ENCODE peak calls at places on chromosomes 6 and 20, in five cellular contexts. One of them, this sample, is unnamed. For H3K4me1, the result is how much of the 10 kb centered on the place peaks cover.

GRCh38 chr20:48066256-48066655 is 281.0 kb upstream of the SULF2 start:
- DNase-seq in suprapubic skin: no peak
- DNase-seq in HepG2: no peak
- DNase-seq in stomach: no peak
- DNase-seq in K562: no peak
- DNase-seq in this sample: no peak

GRCh38 chr20:49171928-49172327 is 16.2 kb downstream of the STAU1 start:
- DNase-seq in K562: no peak
- DNase-seq in HepG2: no peak
- DNase-seq in suprapubic skin: no peak
- DNase-seq in stomach: no peak
- DNase-seq in this sample: no peak

GRCh38 chr20:62339647-62340062 is 27.5 kb downstream of the LAMA5 start:
- DNase-seq in suprapubic skin: no peak
- DNase-seq in K562: no peak
- DNase-seq in HepG2: no peak
- DNase-seq in stomach: no peak
- DNase-seq in this sample: peak

GRCh38 chr6:48671506-48671905 is 560.5 kb upstream of the PTCHD4 start:
- DNase-seq in K562: no peak
- DNase-seq in HepG2: no peak
- DNase-seq in stomach: no peak
- DNase-seq in suprapubic skin: no peak
- DNase-seq in this sample: no peak

GRCh38 chr6:54716869-54717268 is 129.7 kb upstream of the FAM83B start:
- DNase-seq in stomach: no peak
- DNase-seq in HepG2: no peak
- DNase-seq in K562: no peak
- DNase-seq in suprapubic skin: no peak
- DNase-seq in this sample: no peak

GRCh38 chr6:5469101-5469846 is 208.0 kb downstream of the FARS2 start:
- DNase-seq in suprapubic skin: no peak
- DNase-seq in K562: no peak
- DNase-seq in HepG2: no peak
- DNase-seq in stomach: no peak
- DNase-seq in this sample: no peak

GRCh38 chr6:108565091-108565766 is 4.5 kb downstream of the FOXO3 start:
- DNase-seq in HepG2: no peak
- DNase-seq in stomach: no peak
- DNase-seq in suprapubic skin: no peak
- DNase-seq in K562: no peak
- DNase-seq in this sample: no peak

GRCh38 chr6:15171026-15171425 is 74.8 kb upstream of the JARID2 start:
- DNase-seq in HepG2: no peak
- DNase-seq in K562: no peak
- DNase-seq in stomach: no peak
- DNase-seq in suprapubic skin: no peak
- DNase-seq in this sample: no peak

GRCh38 chr20:3805594-3806264 is 9.6 kb downstream of the CDC25B start:
- DNase-seq in K562: peak
- DNase-seq in HepG2: no peak
- DNase-seq in suprapubic skin: no peak
- DNase-seq in stomach: no peak
- DNase-seq in this sample: no peak

GRCh38 chr6:165571068-165571682 is 91.9 kb downstream of the PDE10A start:
- DNase-seq in K562: no peak
- DNase-seq in stomach: no peak
- DNase-seq in HepG2: no peak
- DNase-seq in suprapubic skin: no peak
- DNase-seq in this sample: no peak

GRCh38 chr20:59159091-59159821 is 4.4 kb upstream of the ZNF831 start:
- DNase-seq in K562: no peak
- DNase-seq in stomach: no peak
- DNase-seq in HepG2: no peak
- DNase-seq in suprapubic skin: no peak
- DNase-seq in this sample: peak

GRCh38 chr6:142760152-142760551 is 184.8 kb downstream of the HIVEP2 start:
- DNase-seq in HepG2: no peak
- DNase-seq in stomach: no peak
- DNase-seq in suprapubic skin: no peak
- DNase-seq in K562: no peak
- DNase-seq in this sample: no peak

GRCh38 chr20:50313827-50314226 is 123.2 kb downstream of the CEBPB start:
- DNase-seq in HepG2: no peak
- DNase-seq in stomach: no peak
- DNase-seq in suprapubic skin: no peak
- DNase-seq in K562: no peak
- DNase-seq in this sample: no peak

GRCh38 chr6:78868124-78868523 is 773 bp downstream of the IRAK1BP1 start:
- DNase-seq in stomach: no peak
- DNase-seq in HepG2: no peak
- DNase-seq in K562: no peak
- DNase-seq in suprapubic skin: no peak
- DNase-seq in this sample: no peak

GRCh38 chr6:31834367-31834703 is 6.8 kb downstream of the HSPA1B start:
- DNase-seq in HepG2: peak
- DNase-seq in suprapubic skin: peak
- DNase-seq in stomach: peak
- DNase-seq in K562: peak
- DNase-seq in this sample: peak

GRCh38 chr6:52538252-52538905 is 38.5 kb downstream of the TRAM2 start:
- DNase-seq in K562: no peak
- DNase-seq in HepG2: no peak
- DNase-seq in suprapubic skin: no peak
- DNase-seq in stomach: no peak
- DNase-seq in this sample: no peak

GRCh38 chr20:34468956-34469355 is 47.3 kb upstream of the DYNLRB1 start:
- DNase-seq in stomach: no peak
- DNase-seq in suprapubic skin: no peak
- DNase-seq in K562: no peak
- DNase-seq in HepG2: no peak
- DNase-seq in this sample: no peak

GRCh38 chr20:44730441-44730840 is 15.2 kb upstream of the KCNK15 start:
- DNase-seq in K562: no peak
- DNase-seq in HepG2: no peak
- DNase-seq in stomach: no peak
- DNase-seq in suprapubic skin: no peak
- DNase-seq in this sample: no peak

GRCh38 chr20:46004813-46005505 is 3.7 kb upstream of the MMP9 start:
- DNase-seq in K562: no peak
- DNase-seq in stomach: peak
- DNase-seq in HepG2: no peak
- DNase-seq in suprapubic skin: no peak
- DNase-seq in this sample: peak

GRCh38 chr6:137968468-137968804 is 101.4 kb downstream of the TNFAIP3 start:
- DNase-seq in suprapubic skin: no peak
- DNase-seq in stomach: no peak
- DNase-seq in HepG2: no peak
- DNase-seq in K562: no peak
- DNase-seq in this sample: no peak

GRCh38 chr6:3612341-3613041 is 139.0 kb downstream of the PXDC1 start:
- DNase-seq in K562: no peak
- DNase-seq in suprapubic skin: peak
- DNase-seq in stomach: no peak
- DNase-seq in HepG2: peak
- DNase-seq in this sample: no peak

GRCh38 chr20:24978493-24978892 is 14.1 kb downstream of the APMAP start:
- DNase-seq in K562: no peak
- DNase-seq in stomach: no peak
- DNase-seq in suprapubic skin: no peak
- DNase-seq in HepG2: no peak
- DNase-seq in this sample: no peak

GRCh38 chr20:51275816-51276215 is 252.9 kb upstream of the KCNG1 start:
- DNase-seq in HepG2: no peak
- DNase-seq in stomach: no peak
- DNase-seq in K562: no peak
- DNase-seq in suprapubic skin: no peak
- DNase-seq in this sample: no peak

GRCh38 chr20:47682916-47683315 is 102.4 kb downstream of the SULF2 start:
- DNase-seq in K562: no peak
- DNase-seq in HepG2: no peak
- DNase-seq in suprapubic skin: no peak
- DNase-seq in stomach: no peak
- DNase-seq in this sample: no peak

GRCh38 chr6:4973972-4974885 is 29.6 kb downstream of the RPP40 start:
- DNase-seq in stomach: no peak
- DNase-seq in K562: no peak
- DNase-seq in suprapubic skin: no peak
- DNase-seq in HepG2: no peak
- DNase-seq in this sample: no peak

GRCh38 chr6:158703121-158703839 is 53.4 kb downstream of the SYTL3 start:
- DNase-seq in K562: no peak
- DNase-seq in suprapubic skin: no peak
- DNase-seq in HepG2: no peak
- DNase-seq in stomach: no peak
- DNase-seq in this sample: no peak

GRCh38 chr6:112366695-112367546 is 19.8 kb downstream of the RFPL4B start:
- DNase-seq in suprapubic skin: no peak
- DNase-seq in stomach: no peak
- DNase-seq in HepG2: no peak
- DNase-seq in K562: no peak
- DNase-seq in this sample: no peak

GRCh38 chr20:23049201-23049932 is at the start of gene THBD:
- DNase-seq in HepG2: no peak
- DNase-seq in K562: no peak
- DNase-seq in suprapubic skin: peak
- DNase-seq in stomach: peak
- DNase-seq in this sample: peak

GRCh38 chr20:2578430-2579192 is 42.2 kb downstream of the TMC2 start:
- DNase-seq in stomach: peak
- DNase-seq in suprapubic skin: no peak
- DNase-seq in K562: peak
- DNase-seq in HepG2: peak
- DNase-seq in this sample: peak

GRCh38 chr20:51452734-51453133 is 89.8 kb downstream of the NFATC2 start:
- DNase-seq in suprapubic skin: no peak
- DNase-seq in K562: no peak
- DNase-seq in stomach: no peak
- DNase-seq in HepG2: no peak
- DNase-seq in this sample: no peak

GRCh38 chr6:129263117-129263516 is 380.2 kb downstream of the LAMA2 start:
- DNase-seq in stomach: no peak
- DNase-seq in suprapubic skin: no peak
- DNase-seq in HepG2: no peak
- DNase-seq in K562: no peak
- DNase-seq in this sample: no peak

GRCh38 chr20:59827138-59828056 is 106.0 kb downstream of the SYCP2 start:
- DNase-seq in HepG2: no peak
- DNase-seq in K562: no peak
- DNase-seq in stomach: no peak
- DNase-seq in suprapubic skin: peak
- DNase-seq in this sample: no peak

GRCh38 chr6:148874698-148875293 is 128.0 kb downstream of the UST start:
- DNase-seq in suprapubic skin: no peak
- DNase-seq in K562: no peak
- DNase-seq in stomach: no peak
- DNase-seq in HepG2: no peak
- DNase-seq in this sample: no peak

GRCh38 chr6:43880236-43881120 is 110.5 kb downstream of the VEGFA start:
- DNase-seq in suprapubic skin: no peak
- DNase-seq in HepG2: no peak
- DNase-seq in stomach: no peak
- DNase-seq in K562: no peak
- DNase-seq in this sample: no peak

GRCh38 chr6:34196116-34196832 is 40.4 kb upstream of the HMGA1 start:
- DNase-seq in HepG2: no peak
- DNase-seq in suprapubic skin: peak
- DNase-seq in stomach: peak
- DNase-seq in K562: peak
- DNase-seq in this sample: peak
- TF ChIP-seq EP300 in HepG2: no peak
- TF ChIP-seq EP300 in suprapubic skin: no peak
- TF ChIP-seq EP300 in stomach: no peak
- TF ChIP-seq EP300 in K562: peak
- TF ChIP-seq EP300 in this sample: no peak

DNA sequence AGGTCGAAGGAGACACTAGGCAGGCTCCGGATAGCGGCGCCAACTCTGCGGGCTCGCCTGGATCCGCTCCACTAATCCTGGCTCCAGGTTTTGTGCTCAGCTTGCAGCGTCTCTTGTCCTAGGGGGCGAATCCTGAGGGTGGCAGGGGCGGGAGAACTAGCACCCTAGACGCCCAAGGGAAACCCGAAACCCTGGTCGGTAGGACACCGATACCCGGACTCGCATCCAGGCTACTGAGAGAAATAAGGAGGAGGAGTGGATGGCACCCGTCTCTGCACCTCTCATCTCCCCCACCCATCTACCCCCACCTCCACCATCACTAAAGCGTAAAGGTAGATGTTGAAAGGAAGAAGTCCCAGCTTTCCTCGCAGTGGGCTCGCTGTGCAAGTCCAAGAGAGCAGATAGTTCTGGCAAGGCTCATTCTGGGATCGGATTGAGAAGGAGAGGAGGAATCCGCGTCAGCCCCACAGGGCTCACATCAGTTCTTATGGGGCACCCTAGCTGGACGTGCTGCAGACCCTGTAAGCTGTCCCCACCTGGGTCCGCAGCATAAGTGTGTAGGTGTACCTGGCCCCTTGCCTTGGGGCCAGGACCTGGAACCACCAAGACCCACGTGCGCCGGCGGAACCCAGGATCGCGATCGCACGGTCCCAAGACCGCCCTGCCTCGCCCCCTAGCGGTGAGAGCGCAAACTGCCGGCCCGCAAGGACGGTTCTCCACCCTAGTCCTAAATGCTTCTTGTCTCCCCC is 6.9 kb downstream of the SLC32A1 start:
- DNase-seq in suprapubic skin: no peak
- DNase-seq in K562: peak
- DNase-seq in stomach: peak
- DNase-seq in HepG2: peak
- DNase-seq in this sample: peak
- TF ChIP-seq POLR2AphosphoS5 in suprapubic skin: no peak
- TF ChIP-seq POLR2AphosphoS5 in K562: no peak
- TF ChIP-seq POLR2AphosphoS5 in stomach: no peak
- TF ChIP-seq POLR2AphosphoS5 in HepG2: no peak
- TF ChIP-seq POLR2AphosphoS5 in this sample: no peak

GRCh38 chr20:20740595-20740994 is 28.2 kb upstream of the RALGAPA2 start:
- DNase-seq in HepG2: no peak
- DNase-seq in K562: no peak
- DNase-seq in suprapubic skin: no peak
- DNase-seq in stomach: no peak
- DNase-seq in this sample: no peak
- H3K4me1 ChIP-seq in HepG2: under half
- H3K4me1 ChIP-seq in K562: under half
- H3K4me1 ChIP-seq in suprapubic skin: under half
- H3K4me1 ChIP-seq in stomach: half or more
- H3K4me1 ChIP-seq in this sample: under half

DNA sequence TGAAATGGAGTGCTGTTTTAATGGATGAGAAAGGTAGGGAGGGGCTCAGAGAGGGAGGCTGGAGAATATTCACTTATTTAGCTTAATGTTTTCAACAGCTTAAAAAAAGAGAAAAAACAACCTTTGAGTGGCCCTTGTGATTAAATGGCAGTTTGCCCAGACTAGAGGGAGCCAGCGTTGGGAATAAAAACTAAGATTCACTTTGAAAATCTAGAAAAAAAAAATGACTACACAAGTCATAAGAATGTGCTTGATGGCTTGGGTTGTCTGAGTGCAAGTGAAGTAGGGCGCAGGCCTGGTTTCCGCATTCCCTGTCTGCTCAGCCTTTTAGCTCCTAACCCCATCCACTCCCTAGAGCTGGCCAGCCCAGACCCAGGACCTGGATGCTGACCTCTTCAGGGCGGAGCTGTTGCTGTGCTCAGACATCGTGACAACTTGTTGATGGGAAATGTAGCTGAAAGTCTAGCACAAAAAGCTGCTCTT is 28.9 kb downstream of the UTRN start:
- DNase-seq in stomach: no peak
- DNase-seq in K562: no peak
- DNase-seq in suprapubic skin: peak
- DNase-seq in HepG2: no peak
- DNase-seq in this sample: no peak
- TF ChIP-seq EP300 in stomach: no peak
- TF ChIP-seq EP300 in K562: no peak
- TF ChIP-seq EP300 in suprapubic skin: no peak
- TF ChIP-seq EP300 in HepG2: no peak
- TF ChIP-seq EP300 in this sample: no peak

This sample was measured in transverse colon.